ENCODE peak calls at places on chromosomes 2 and 18, in four cellular contexts. K is endothelial cell of umbilical vein, U is HL-60, L is left ventricle myocardium inferior. W is an unnamed sample.
A peak's percentile ranks its signal among the peaks of the same experiment; 100 is the strongest.

GRCh38 chr2:206323486-206323885 is 49.0 kb downstream of the ZDBF2 start:
- DNase-seq in L (no peak), K (no peak), U (no peak), W (no peak)

GRCh38 chr2:161116463-161116960 is 43.7 kb upstream of the TANK start:
- DNase-seq in K (no peak), L (no peak), U (no peak), W (no peak)

GRCh38 chr2:9342659-9343058 is 80.7 kb downstream of the ITGB1BP1 start:
- DNase-seq in L (no peak), U (no peak), K (no peak), W (no peak)

GRCh38 chr18:72783517-72783916 is 84.3 kb downstream of the NETO1 start:
- DNase-seq in K (no peak), U (no peak), L (no peak), W (no peak)

GRCh38 chr18:75376004-75376403 is 51.5 kb downstream of the SMIM21 start:
- DNase-seq in L (no peak), K (no peak), U (no peak), W (no peak)

GRCh38 chr2:165743442-165743841 is 50.6 kb downstream of the GALNT3 start:
- DNase-seq in U (no peak), L (no peak), K (no peak), W (no peak)

GRCh38 chr18:48073231-48073930 is 142.9 kb upstream of the SMAD2 start:
- DNase-seq in U (no peak), K (no peak), L (no peak), W (no peak)

GRCh38 chr2:109433926-109434325 is 179.8 kb downstream of the SEPTIN10 start:
- DNase-seq in U (no peak), L (no peak), K (no peak), W (peak; percentile 59)

GRCh38 chr2:212364586-212364985 is 174.0 kb downstream of the ERBB4 start:
- DNase-seq in L (no peak), U (no peak), K (no peak), W (no peak)

DNA sequence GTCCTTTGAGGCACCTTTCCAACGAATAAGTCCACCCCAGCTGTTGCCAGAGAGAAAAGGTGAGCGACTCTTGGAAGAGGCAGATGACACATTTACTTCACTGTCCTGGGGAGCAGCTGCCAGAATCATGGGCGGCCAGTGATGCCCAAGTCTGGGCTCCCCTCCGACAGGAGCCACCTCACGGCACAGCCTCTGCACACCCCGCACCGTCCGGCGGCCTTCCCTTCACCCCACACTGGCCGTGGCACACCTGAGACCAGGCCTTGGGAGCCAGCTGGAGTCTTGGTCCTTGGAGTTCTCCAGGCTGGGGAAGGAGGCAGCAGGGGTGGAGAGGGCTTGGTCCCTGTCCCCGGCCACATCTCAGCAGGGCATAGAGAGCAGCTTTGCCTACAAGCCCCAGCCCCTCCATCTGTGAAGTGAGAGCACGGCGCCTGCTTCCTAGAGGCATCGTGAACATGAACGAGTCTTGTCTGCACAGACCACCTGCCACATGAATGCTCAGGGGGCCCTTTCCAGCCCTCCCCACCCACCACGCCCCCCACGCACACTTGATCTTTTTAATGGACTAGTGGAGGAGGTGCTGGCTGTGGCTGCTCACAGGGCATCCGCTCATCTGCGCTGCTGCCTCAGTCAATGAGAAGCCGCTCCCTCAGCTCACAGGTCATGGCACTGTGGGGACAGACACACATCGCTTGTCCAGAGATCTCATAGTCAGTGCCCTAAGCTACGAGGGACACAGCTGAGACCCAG is 400.2 kb upstream of the MYT1L start:
- DNase-seq in U (no peak), L (no peak), K (no peak), W (no peak)
- H3K27ac ChIP-seq in U (no peak overlapping the region), L (no peak overlapping the region), K (no peak overlapping the region), W (no peak overlapping the region)

DNA sequence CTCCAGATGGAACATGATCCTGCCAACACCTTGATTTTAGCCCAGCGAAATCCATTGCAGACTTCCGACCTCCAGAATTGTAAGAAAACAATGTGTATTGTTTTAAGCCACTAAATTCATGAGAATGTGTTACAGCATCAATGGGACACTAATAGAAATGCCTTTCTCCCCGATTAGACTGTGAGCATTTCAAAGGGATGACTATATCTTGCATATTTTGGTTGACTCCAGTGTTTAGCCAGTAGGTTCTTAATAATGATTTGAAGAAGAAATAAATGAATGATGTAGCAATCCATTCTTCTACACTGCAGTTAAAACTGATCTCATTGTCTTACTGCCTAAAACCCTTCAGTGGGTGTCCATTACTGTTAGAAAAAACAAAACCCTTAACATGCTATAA is 67.4 kb upstream of the ACVR1C start:
- DNase-seq in K (no peak), U (no peak), L (no peak), W (no peak)
- H3K27ac ChIP-seq in K (no peak overlapping the region), U (no peak overlapping the region), L (no peak overlapping the region), W (no peak overlapping the region)

GRCh38 chr2:59851848-59852475 is 701.5 kb downstream of the BCL11A start:
- DNase-seq in L (no peak), U (no peak), K (no peak), W (no peak)
- H3K27ac ChIP-seq in L (no peak overlapping the region), U (no peak overlapping the region), K (no peak overlapping the region), W (no peak overlapping the region)

GRCh38 chr2:171956135-171956830 is 34.0 kb downstream of the HAT1 start:
- DNase-seq in L (no peak), K (no peak), U (peak; percentile 33), W (no peak)
- H3K27ac ChIP-seq in L (peak overlapping the region; percentile 29), K (no peak overlapping the region), U (peak overlapping the region; percentile 84), W (no peak overlapping the region)

GRCh38 chr18:26977791-26978190 is 112.3 kb upstream of the AQP4 start:
- DNase-seq in K (no peak), U (no peak), L (no peak), W (no peak)

GRCh38 chr18:26981373-26982082 is 116.0 kb upstream of the AQP4 start:
- DNase-seq in U (no peak), K (no peak), L (no peak), W (no peak)

GRCh38 chr18:26976206-26976605 is 110.7 kb upstream of the AQP4 start:
- DNase-seq in K (no peak), U (no peak), L (no peak), W (no peak)

GRCh38 chr18:26978812-26979341 is 113.4 kb upstream of the AQP4 start:
- DNase-seq in L (no peak), K (no peak), U (no peak), W (no peak)
- H3K27ac ChIP-seq in L (no peak overlapping the region), K (no peak overlapping the region), U (no peak overlapping the region), W (no peak overlapping the region)

DNA sequence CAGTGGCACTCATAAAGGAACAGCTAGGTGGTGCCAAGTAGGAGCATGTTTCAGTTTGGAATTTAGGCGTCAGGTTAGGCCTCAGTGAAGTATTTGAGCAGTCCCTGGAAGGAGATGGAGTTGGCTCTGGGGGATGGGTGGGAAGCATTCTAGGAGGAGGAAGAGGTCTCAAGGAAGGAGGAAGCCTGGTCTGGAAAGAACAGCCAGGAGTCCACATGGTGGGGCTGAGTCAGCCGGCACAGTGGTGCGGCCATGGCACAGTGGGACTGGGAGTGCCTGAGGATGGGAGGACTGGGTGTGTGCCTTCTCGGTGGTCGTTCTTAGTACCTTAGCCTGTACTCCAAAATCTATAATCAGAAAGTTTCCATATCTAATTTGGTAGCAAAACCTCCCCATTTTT is 373.3 kb downstream of the PTPRM start:
- DNase-seq in U (no peak), K (no peak), L (no peak), W (no peak)
- H3K27ac ChIP-seq in U (no peak overlapping the region), K (no peak overlapping the region), L (no peak overlapping the region), W (no peak overlapping the region)

GRCh38 chr18:9417081-9417841 is 58.1 kb upstream of the RALBP1 start:
- DNase-seq in U (no peak), K (peak; percentile 69), L (peak; percentile 37), W (no peak)
- H3K27ac ChIP-seq in U (no peak overlapping the region), K (peak overlapping the region; percentile 21), L (peak overlapping the region; percentile 48), W (no peak overlapping the region)

GRCh38 chr18:22607284-22607635 is 189.5 kb upstream of the CTAGE1 start:
- DNase-seq in L (no peak), U (no peak), K (peak; percentile 7), W (no peak)

GRCh38 chr18:22609642-22610041 is 191.9 kb upstream of the CTAGE1 start:
- DNase-seq in K (peak; percentile 82), L (peak; percentile 71), U (no peak), W (peak; percentile 83)

GRCh38 chr18:22613788-22614187 is 196.1 kb upstream of the CTAGE1 start:
- DNase-seq in L (no peak), K (no peak), U (no peak), W (no peak)

GRCh38 chr18:22613058-22613690 is 195.5 kb upstream of the CTAGE1 start:
- DNase-seq in K (no peak), U (no peak), L (no peak), W (no peak)
- H3K27ac ChIP-seq in K (no peak overlapping the region), U (no peak overlapping the region), L (no peak overlapping the region), W (no peak overlapping the region)

DNA sequence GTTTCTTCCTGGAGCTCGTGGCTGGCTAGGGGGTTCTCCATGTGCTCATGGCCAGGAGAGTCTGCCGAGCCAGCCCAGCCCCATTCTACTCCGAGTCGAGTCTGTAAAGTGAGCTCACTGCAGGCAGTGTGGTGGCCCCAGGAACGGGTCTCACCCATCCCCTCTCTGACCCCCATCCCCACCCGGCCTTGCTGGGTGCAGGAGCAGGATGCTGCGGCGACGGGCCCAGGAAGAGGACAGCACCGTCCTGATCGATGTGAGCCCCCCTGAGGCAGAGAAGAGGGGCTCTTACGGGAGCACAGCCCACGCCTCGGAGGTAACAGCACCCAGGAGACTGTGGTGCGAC is 1.4 kb downstream of the ANO7 start:
- DNase-seq in U (no peak), L (no peak), K (no peak), W (no peak)
- H3K27ac ChIP-seq in U (no peak overlapping the region), L (no peak overlapping the region), K (no peak overlapping the region), W (no peak overlapping the region)

GRCh38 chr2:144518744-144519596 is 949 bp downstream of the ZEB2 start:
- DNase-seq in L (no peak), K (peak; percentile 56), U (no peak), W (no peak)
- H3K27ac ChIP-seq in L (peak overlapping the region; percentile 98), K (peak overlapping the region; percentile 97), U (peak overlapping the region; percentile 98), W (peak overlapping the region; percentile 91)

W was measured in aorta.